ENCODE peak calls at places on chromosomes 12 and 14, in eight cellular contexts. A is tibial artery, M is psoas muscle, P is H9, T is NB4, H is suprapubic skin, J is neural crest cell, Q is mucosa of descending colon. X is an unnamed sample.

GRCh38 chr14:57870686-57871457 is 5.0 kb upstream of the SLC35F4 start:
- DNase-seq in A (no peak), M (no peak), P (no peak), T (no peak), H (no peak), J (no peak), Q (no peak), X (no peak)

GRCh38 chr14:99247091-99247729 is 24.8 kb downstream of the BCL11B start:
- DNase-seq in A (no peak), M (no peak), P (no peak), T (no peak), H (no peak), J (no peak), Q (no peak), X (no peak)

GRCh38 chr12:83462419-83462818 is 775.7 kb downstream of the TMTC2 start:
- DNase-seq in A (no peak), M (no peak), P (no peak), T (peak), H (no peak), J (no peak), Q (no peak), X (no peak)

GRCh38 chr14:64645220-64645891 is 58.9 kb upstream of the PLEKHG3 start:
- DNase-seq in A (no peak), M (no peak), P (peak), T (no peak), H (no peak), J (no peak), Q (no peak), X (no peak)

GRCh38 chr14:104431351-104431928 is 148.1 kb upstream of the C14orf180 start:
- DNase-seq in A (no peak), M (no peak), P (no peak), T (no peak), H (peak), J (no peak), Q (no peak), X (no peak)

GRCh38 chr12:118456741-118457140 is 80.4 kb downstream of the SUDS3 start:
- DNase-seq in A (no peak), M (no peak), P (no peak), T (no peak), H (no peak), J (no peak), Q (no peak), X (no peak)

GRCh38 chr14:31457665-31458659 is 656 bp upstream of the DTD2 start:
- DNase-seq in A (no peak), M (no peak), P (no peak), T (no peak), H (no peak), J (no peak), Q (no peak), X (no peak)

GRCh38 chr14:104359301-104359968 is 220.1 kb upstream of the C14orf180 start:
- DNase-seq in A (peak), M (no peak), P (peak), T (no peak), H (peak), J (no peak), Q (peak), X (no peak)

GRCh38 chr12:112148031-112148513 is 22.7 kb downstream of the TRAFD1 start:
- DNase-seq in A (no peak), M (no peak), P (no peak), T (no peak), H (no peak), J (no peak), Q (no peak), X (no peak)

GRCh38 chr14:68548194-68549056 is 244.4 kb downstream of the ZFP36L1 start:
- DNase-seq in A (peak), M (peak), P (no peak), T (no peak), H (peak), J (peak), Q (peak), X (no peak)

GRCh38 chr12:48965447-48965846 is 6.1 kb downstream of the WNT10B start:
- DNase-seq in A (no peak), M (no peak), P (peak), T (no peak), H (no peak), J (no peak), Q (no peak), X (no peak)

GRCh38 chr14:35122696-35123387 is 490 bp downstream of the PRORP start:
- DNase-seq in A (no peak), M (no peak), P (no peak), T (no peak), H (no peak), J (no peak), Q (peak), X (no peak)

GRCh38 chr14:103526247-103526913 is 2.6 kb upstream of the TRMT61A start:
- DNase-seq in A (no peak), M (no peak), P (no peak), T (peak), H (no peak), J (no peak), Q (peak), X (no peak)

GRCh38 chr14:80872645-80873044 is 68.9 kb downstream of the CEP128 start:
- DNase-seq in A (no peak), M (no peak), P (no peak), T (no peak), H (no peak), J (no peak), Q (no peak), X (no peak)

GRCh38 chr12:1073652-1074051 is 82.6 kb downstream of the ERC1 start:
- DNase-seq in A (no peak), M (no peak), P (no peak), T (no peak), H (no peak), J (no peak), Q (no peak), X (no peak)

GRCh38 chr14:75010472-75010871 is 7.8 kb downstream of the EIF2B2 start:
- DNase-seq in A (no peak), M (no peak), P (no peak), T (no peak), H (no peak), J (no peak), Q (no peak), X (no peak)

GRCh38 chr14:54659365-54659764 is 92.4 kb downstream of the SAMD4A start:
- DNase-seq in A (no peak), M (no peak), P (no peak), T (no peak), H (no peak), J (no peak), Q (no peak), X (no peak)

GRCh38 chr14:85531141-85531593 is 1.2 kb downstream of the FLRT2 start:
- DNase-seq in A (peak), M (peak), P (peak), T (no peak), H (peak), J (peak), Q (peak), X (peak)

GRCh38 chr12:68924546-68924945 is 8.4 kb downstream of the CPM start:
- DNase-seq in A (no peak), M (no peak), P (no peak), T (no peak), H (no peak), J (no peak), Q (no peak), X (no peak)

GRCh38 chr12:4114986-4115385 is 158.6 kb upstream of the CCND2 start:
- DNase-seq in A (no peak), M (no peak), P (peak), T (no peak), H (no peak), J (no peak), Q (no peak), X (no peak)

GRCh38 chr12:66502911-66503310 is 176.0 kb downstream of the GRIP1 start:
- DNase-seq in A (no peak), M (no peak), P (no peak), T (no peak), H (no peak), J (no peak), Q (no peak), X (no peak)

GRCh38 chr12:93873561-93873960 is 196.4 kb downstream of the CRADD start:
- DNase-seq in A (no peak), M (no peak), P (no peak), T (no peak), H (no peak), J (no peak), Q (no peak), X (no peak)

GRCh38 chr14:55600784-55601561 is 21.0 kb downstream of the KTN1 start:
- DNase-seq in A (no peak), M (no peak), P (no peak), T (no peak), H (no peak), J (no peak), Q (no peak), X (no peak)

GRCh38 chr14:40317690-40318089 is 885.5 kb upstream of the FBXO33 start:
- DNase-seq in A (no peak), M (no peak), P (no peak), T (no peak), H (no peak), J (no peak), Q (no peak), X (no peak)

GRCh38 chr12:76241371-76241770 is 106.8 kb downstream of the BBS10 start:
- DNase-seq in A (no peak), M (no peak), P (no peak), T (no peak), H (no peak), J (no peak), Q (no peak), X (no peak)
- TF ChIP-seq CTCF in A (no peak), M (no peak), P (no peak), T (no peak), H (no peak), J (no peak), Q (no peak), X (no peak)

GRCh38 chr14:51652168-51653095 is 722 bp downstream of the FRMD6 start:
- DNase-seq in A (peak), M (no peak), P (peak), T (no peak), H (no peak), J (no peak), Q (peak), X (peak)
- TF ChIP-seq CTCF in A (peak), M (no peak), P (no peak), T (no peak), H (no peak), J (peak), Q (no peak), X (peak)

GRCh38 chr14:94717808-94718207 is 52.1 kb downstream of the GSC start:
- DNase-seq in A (no peak), M (no peak), P (no peak), T (no peak), H (no peak), J (no peak), Q (no peak), X (no peak)
- TF ChIP-seq CTCF in A (no peak), M (no peak), P (no peak), T (no peak), H (no peak), J (no peak), Q (no peak), X (no peak)

GRCh38 chr12:39378346-39378745 is 64.6 kb downstream of the KIF21A start:
- DNase-seq in A (no peak), M (no peak), P (no peak), T (no peak), H (no peak), J (no peak), Q (no peak), X (no peak)
- TF ChIP-seq CTCF in A (no peak), M (no peak), P (no peak), T (no peak), H (no peak), J (no peak), Q (no peak), X (no peak)

GRCh38 chr14:96272777-96273471 is 16.9 kb downstream of the BDKRB1 start:
- DNase-seq in A (no peak), M (no peak), P (peak), T (no peak), H (no peak), J (no peak), Q (no peak), X (no peak)

GRCh38 chr14:96277890-96278289 is 21.9 kb downstream of the BDKRB1 start:
- DNase-seq in A (no peak), M (no peak), P (no peak), T (no peak), H (no peak), J (no peak), Q (no peak), X (no peak)

GRCh38 chr14:96274122-96274910 is 18.3 kb downstream of the BDKRB1 start:
- DNase-seq in A (no peak), M (no peak), P (no peak), T (no peak), H (no peak), J (no peak), Q (no peak), X (no peak)

GRCh38 chr14:96273629-96274028 is 17.6 kb downstream of the BDKRB1 start:
- DNase-seq in A (no peak), M (no peak), P (no peak), T (no peak), H (no peak), J (no peak), Q (no peak), X (no peak)

DNA sequence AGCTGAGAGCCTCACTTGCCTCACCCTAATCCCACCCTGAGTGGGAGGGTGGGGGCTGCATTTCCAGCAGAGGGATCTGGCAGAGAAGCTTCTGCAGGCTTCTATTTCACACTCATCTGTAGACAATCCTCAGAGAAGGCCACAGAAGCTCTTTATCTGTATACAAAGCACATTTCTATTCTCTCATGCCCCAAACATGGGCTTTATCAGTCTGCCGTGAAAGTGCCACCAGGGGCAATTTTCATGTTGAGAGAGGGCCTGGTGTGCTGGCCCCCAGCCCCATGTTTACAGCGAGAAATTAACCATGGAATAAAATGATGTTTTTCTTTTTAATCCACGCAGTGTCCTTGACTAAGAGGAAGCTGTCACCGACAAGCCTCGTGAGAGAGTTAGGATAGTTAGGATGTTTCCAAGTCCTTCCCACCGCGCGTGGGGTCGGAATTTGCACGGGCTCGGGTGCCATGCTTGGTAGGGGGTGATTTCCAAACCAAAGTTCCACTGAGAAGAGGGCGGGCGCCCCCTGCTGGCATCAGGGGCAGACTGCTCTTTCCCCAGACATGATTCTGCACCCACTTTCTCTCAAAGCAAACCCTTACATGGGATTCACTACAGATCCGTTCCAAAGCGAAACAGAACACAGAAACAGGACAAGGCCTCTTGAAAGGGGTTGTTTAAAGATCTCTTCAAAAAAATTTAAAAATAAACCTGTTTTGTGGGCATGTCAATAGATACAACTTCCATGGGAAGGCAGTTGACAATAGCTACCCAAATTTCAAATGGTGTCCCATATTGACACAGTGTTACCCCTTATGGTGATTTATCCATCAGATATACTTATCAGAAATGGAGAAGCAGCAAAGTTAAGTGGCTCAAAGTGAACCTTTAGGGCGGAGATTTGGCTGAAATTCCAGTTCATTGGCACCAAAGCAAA is 19.4 kb downstream of the BDKRB1 start:
- DNase-seq in A (peak), M (peak), P (peak), T (peak), H (no peak), J (peak), Q (no peak), X (peak)
- TF ChIP-seq CTCF in A (peak), M (peak), P (peak), T (peak), H (peak), J (peak), Q (peak), X (peak)

DNA sequence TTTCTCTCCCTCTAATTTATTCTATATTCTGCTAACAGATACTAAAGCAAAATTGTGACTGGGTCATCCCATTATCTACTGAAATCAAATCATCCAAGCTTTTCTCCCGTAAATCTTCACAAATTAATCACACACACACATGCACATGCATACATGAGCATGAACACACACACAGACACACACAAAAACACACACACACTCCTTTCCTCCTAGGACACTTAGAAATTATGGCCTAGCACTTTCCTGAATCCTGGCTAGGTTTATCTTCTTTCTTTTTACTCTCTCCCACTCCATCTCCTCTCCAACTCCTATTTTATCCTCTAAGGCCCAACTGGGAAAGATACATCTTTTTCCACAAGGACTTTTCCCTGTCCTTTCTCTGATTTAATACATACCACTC is 255.6 kb upstream of the G2E3 start:
- DNase-seq in A (no peak), M (no peak), P (no peak), T (no peak), H (no peak), J (no peak), Q (no peak), X (no peak)
- TF ChIP-seq CTCF in A (no peak), M (no peak), P (no peak), T (no peak), H (no peak), J (no peak), Q (no peak), X (no peak)

GRCh38 chr12:11650697-11651281 is 1.3 kb downstream of the ETV6 start:
- DNase-seq in A (no peak), M (no peak), P (no peak), T (peak), H (no peak), J (no peak), Q (no peak), X (no peak)
- TF ChIP-seq CTCF in A (no peak), M (no peak), P (no peak), T (no peak), H (no peak), J (no peak), Q (no peak), X (no peak)